ENCODE peak calls at places on chromosomes 3 and 15, in six cellular contexts. M is OCI-LY7, A is right atrium auricular region, V is right cardiac atrium, C is lung, B is GM23248. L is an unnamed sample. For H3K9me3, the result is how much of the 10 kb centered on the place peaks cover.

GRCh38 chr15:99907698-99908097 is 174.5 kb upstream of the LYSMD4 start:
- DNase-seq in C (no peak), M (no peak), A (no peak), B (no peak), V (no peak), L (no peak)

GRCh38 chr3:25679642-25680302 is 15.1 kb upstream of the TOP2B start:
- DNase-seq in C (no peak), A (no peak), B (no peak), M (no peak), V (no peak), L (no peak)

GRCh38 chr15:44045217-44045616 is 149.9 kb downstream of the FRMD5 start:
- DNase-seq in B (no peak), C (no peak), V (no peak), A (no peak), M (no peak), L (no peak)

GRCh38 chr15:77530576-77530975 is 102.1 kb downstream of the LINGO1 start:
- DNase-seq in A (no peak), M (no peak), C (no peak), B (no peak), V (no peak), L (peak)

GRCh38 chr15:91302588-91303439 is 202.8 kb downstream of the SV2B start:
- DNase-seq in C (no peak), A (no peak), B (peak), V (peak), M (peak), L (no peak)

GRCh38 chr3:106117490-106117858 is 248.7 kb upstream of the CBLB start:
- DNase-seq in M (no peak), V (no peak), B (no peak), C (no peak), A (no peak), L (no peak)

GRCh38 chr15:89361451-89362202 is 27.0 kb upstream of the POLG start:
- DNase-seq in C (peak), B (peak), A (no peak), V (peak), M (no peak), L (peak)

GRCh38 chr3:13258280-13258679 is 161.8 kb downstream of the NUP210 start:
- DNase-seq in C (no peak), V (no peak), B (no peak), M (no peak), A (no peak), L (no peak)

GRCh38 chr15:94579261-94579660 is 347.9 kb downstream of the MCTP2 start:
- DNase-seq in V (no peak), C (no peak), M (no peak), B (no peak), A (no peak), L (no peak)

GRCh38 chr3:49124203-49124602 is 3.6 kb upstream of the USP19 start:
- DNase-seq in A (no peak), V (no peak), B (no peak), M (no peak), C (no peak), L (no peak)

GRCh38 chr3:102510663-102511062 is 75.8 kb downstream of the ZPLD1 start:
- DNase-seq in A (no peak), B (no peak), V (no peak), M (no peak), C (no peak), L (no peak)

GRCh38 chr3:176347424-176348146 is 849.7 kb downstream of the TBL1XR1 start:
- DNase-seq in A (no peak), B (no peak), M (no peak), V (no peak), C (no peak), L (no peak)

GRCh38 chr15:93265046-93265658 is 176.1 kb upstream of the RGMA start:
- DNase-seq in M (no peak), C (no peak), A (no peak), V (no peak), B (no peak), L (no peak)

GRCh38 chr15:93271871-93272270 is 182.9 kb upstream of the RGMA start:
- DNase-seq in B (no peak), M (no peak), V (no peak), C (no peak), A (no peak), L (no peak)

GRCh38 chr15:93270937-93271472 is 182.0 kb upstream of the RGMA start:
- DNase-seq in M (no peak), A (no peak), V (no peak), B (no peak), C (no peak), L (no peak)

GRCh38 chr15:93261845-93262244 is 172.8 kb upstream of the RGMA start:
- DNase-seq in A (no peak), V (no peak), M (no peak), B (no peak), C (no peak), L (no peak)

DNA sequence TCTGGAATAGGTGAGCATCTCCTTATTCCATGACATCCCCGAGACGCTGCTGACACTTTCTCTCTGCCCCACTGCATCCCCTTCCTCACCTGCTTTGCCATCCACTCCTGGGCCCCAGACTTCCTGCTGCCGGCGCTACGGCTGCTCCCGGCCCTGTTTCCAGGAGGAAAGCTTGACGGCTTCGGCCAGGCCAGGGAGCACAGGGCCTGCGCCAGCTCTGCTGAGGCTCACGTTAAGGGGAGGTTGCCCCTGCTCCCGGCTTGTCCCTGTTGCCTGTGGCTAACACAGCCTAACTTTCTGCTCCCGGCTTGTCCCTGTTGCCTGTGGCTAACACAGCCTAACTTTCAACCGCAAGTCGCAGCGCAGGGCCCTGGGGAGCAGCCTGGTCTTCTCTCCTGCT is 177.3 kb upstream of the RGMA start:
- DNase-seq in A (no peak), C (no peak), V (no peak), B (no peak), M (no peak), L (no peak)
- H3K9me3 ChIP-seq in A (under half), C (under half), V (under half), B (under half), M (under half), L (under half)

GRCh38 chr15:24857777-24858176 is 97.0 kb upstream of the SNRPN start:
- DNase-seq in V (no peak), C (no peak), B (no peak), M (no peak), A (no peak), L (no peak)

GRCh38 chr15:24856397-24857093 is 98.2 kb upstream of the SNRPN start:
- DNase-seq in V (peak), B (no peak), C (no peak), A (no peak), M (no peak), L (peak)

GRCh38 chr15:24857094-24857437 is 97.7 kb upstream of the SNRPN start:
- DNase-seq in A (no peak), V (no peak), B (no peak), M (no peak), C (no peak), L (no peak)

GRCh38 chr15:24861014-24861690 is 93.6 kb upstream of the SNRPN start:
- DNase-seq in C (no peak), V (no peak), B (no peak), M (no peak), A (no peak), L (no peak)

GRCh38 chr15:24858737-24859601 is 95.8 kb upstream of the SNRPN start:
- DNase-seq in V (no peak), B (peak), M (no peak), C (no peak), A (no peak), L (no peak)
- H3K9me3 ChIP-seq in V (under half), B (under half), M (under half), C (under half), A (under half), L (under half)

GRCh38 chr3:118267588-118267987 is 767.1 kb downstream of the IGSF11 start:
- DNase-seq in M (no peak), C (no peak), V (no peak), B (no peak), A (no peak), L (no peak)
- H3K9me3 ChIP-seq in M (under half), C (under half), V (under half), B (under half), A (under half), L (under half)

GRCh38 chr15:69843267-69843666 is 254.4 kb downstream of the TLE3 start:
- DNase-seq in A (no peak), B (no peak), V (no peak), M (no peak), C (no peak), L (no peak)

GRCh38 chr15:69842851-69843250 is 254.9 kb downstream of the TLE3 start:
- DNase-seq in C (no peak), B (no peak), A (no peak), V (no peak), M (no peak), L (no peak)

GRCh38 chr15:69843927-69844326 is 253.8 kb downstream of the TLE3 start:
- DNase-seq in V (peak), B (no peak), M (no peak), C (no peak), A (peak), L (no peak)

GRCh38 chr15:69847625-69848024 is 250.1 kb downstream of the TLE3 start:
- DNase-seq in M (no peak), A (no peak), V (no peak), B (peak), C (no peak), L (no peak)

GRCh38 chr15:69845159-69845558 is 252.6 kb downstream of the TLE3 start:
- DNase-seq in B (no peak), M (no peak), C (no peak), A (no peak), V (no peak), L (no peak)
- H3K9me3 ChIP-seq in B (under half), M (under half), C (under half), A (under half), V (under half), L (under half)

DNA sequence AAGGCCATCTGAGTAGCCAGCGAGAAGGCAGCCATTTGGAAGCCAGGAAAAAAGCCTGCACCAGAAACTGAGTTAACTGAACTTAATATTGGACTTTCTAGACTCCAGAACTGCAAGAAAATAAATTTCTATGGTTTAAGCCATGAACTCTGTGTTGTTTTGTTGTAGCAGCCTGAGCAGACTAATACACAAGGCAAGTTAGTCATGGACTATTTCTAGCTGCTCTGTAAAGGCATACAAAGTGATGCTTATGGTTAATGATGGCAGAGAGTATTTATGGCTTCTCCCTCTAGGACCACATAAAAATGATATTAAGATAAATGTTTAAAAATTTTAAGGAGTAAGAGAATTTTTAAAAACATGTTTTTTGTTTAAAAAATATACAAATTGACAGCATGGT is 37.1 kb downstream of the PROS1 start:
- DNase-seq in B (no peak), M (no peak), C (no peak), A (no peak), V (no peak), L (no peak)
- H3K9me3 ChIP-seq in B (under half), M (under half), C (under half), A (under half), V (under half), L (under half)

DNA sequence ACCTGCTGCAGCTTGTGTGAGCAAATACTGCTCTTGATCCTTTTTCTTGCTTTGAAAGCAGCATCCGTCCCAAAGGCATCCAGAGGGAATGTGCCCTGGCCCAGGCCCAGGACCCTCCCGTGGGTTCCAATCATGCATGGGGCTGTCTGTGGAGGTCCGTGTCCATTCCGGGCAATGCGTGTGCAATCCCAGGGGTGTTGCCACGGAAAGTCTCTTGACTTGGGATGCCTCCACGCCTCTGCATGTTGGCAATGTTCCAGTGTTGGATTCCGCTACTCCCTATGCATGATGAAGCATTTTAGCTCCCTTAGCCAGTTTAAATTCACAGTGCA is 105.7 kb downstream of the SNRPN start:
- DNase-seq in B (no peak), M (no peak), A (no peak), V (no peak), C (no peak), L (peak)
- H3K9me3 ChIP-seq in B (under half), M (under half), A (half or more), V (half or more), C (half or more), L (half or more)

DNA sequence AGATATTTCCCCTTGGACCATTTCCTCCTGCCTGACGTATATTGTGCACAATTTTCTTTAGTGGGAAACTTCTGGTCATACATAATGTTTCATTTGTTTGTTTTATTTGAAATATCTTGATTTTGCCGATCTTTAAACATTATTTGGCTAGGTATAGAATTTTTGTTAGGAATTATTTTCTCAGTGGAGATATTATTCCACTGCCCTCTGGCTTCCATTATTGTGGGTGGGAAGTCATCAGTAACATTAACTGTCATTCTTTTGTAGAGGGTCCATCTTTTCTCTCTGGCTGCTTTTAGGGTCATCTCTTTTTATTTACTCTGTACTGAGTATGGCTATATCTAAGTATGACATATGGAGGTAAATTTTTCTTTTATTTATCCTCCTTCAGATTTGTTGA is 135.5 kb upstream of the LIPC start:
- DNase-seq in C (no peak), B (no peak), V (no peak), A (no peak), M (no peak), L (no peak)
- H3K9me3 ChIP-seq in C (under half), B (under half), V (under half), A (under half), M (under half), L (under half)

GRCh38 chr15:95701410-95701809 is 629.1 kb upstream of the NR2F2 start:
- DNase-seq in A (no peak), B (no peak), V (no peak), C (no peak), M (no peak), L (no peak)
- H3K9me3 ChIP-seq in A (under half), B (under half), V (under half), C (under half), M (under half), L (under half)

GRCh38 chr15:25056484-25057429 is 102.0 kb downstream of the SNRPN start:
- DNase-seq in V (no peak), A (peak), M (no peak), C (no peak), B (no peak), L (peak)

GRCh38 chr15:25055356-25056068 is 100.7 kb downstream of the SNRPN start:
- DNase-seq in B (no peak), A (peak), V (no peak), M (no peak), C (peak), L (peak)

GRCh38 chr15:25059698-25060471 is 105.1 kb downstream of the SNRPN start:
- DNase-seq in A (no peak), C (no peak), B (no peak), V (no peak), M (no peak), L (no peak)

GRCh38 chr15:25058080-25058785 is 103.4 kb downstream of the SNRPN start:
- DNase-seq in B (no peak), V (no peak), C (no peak), A (peak), M (no peak), L (peak)

DNA sequence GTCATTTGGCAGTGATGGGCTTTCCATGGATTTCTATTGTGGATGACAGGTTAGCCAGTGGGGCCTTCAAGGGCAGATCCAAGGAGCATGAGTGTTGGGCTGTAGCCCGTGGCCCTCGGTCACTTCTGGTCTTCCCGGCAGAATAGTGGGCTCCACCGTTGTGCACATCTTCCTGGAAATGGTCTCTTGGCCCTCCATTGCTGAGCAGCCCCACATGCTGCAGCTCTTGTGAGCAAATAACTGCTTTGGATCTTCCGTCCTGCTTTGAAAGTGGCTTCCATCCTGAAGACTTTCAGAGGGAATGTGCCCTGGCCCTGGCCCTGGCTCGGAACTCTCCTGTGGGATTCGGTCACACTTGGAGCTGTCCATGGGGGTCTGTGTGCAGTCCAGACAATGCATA is 102.8 kb downstream of the SNRPN start:
- DNase-seq in C (no peak), A (no peak), V (no peak), B (no peak), M (no peak), L (peak)
- H3K9me3 ChIP-seq in C (half or more), A (half or more), V (half or more), B (under half), M (under half), L (half or more)

L was measured in aorta.